ENCODE peak calls at places on chromosomes 4 and X, in nine cellular contexts. P is body of pancreas, R is upper lobe of left lung, D is suprapubic skin, S is A549, M is HCT116, K is heart left ventricle, L is sigmoid colon, B is tibial nerve. F is an unnamed sample.

GRCh38 chrX:39532761-39533160 is 565.0 kb downstream of the BCOR start:
- DNase-seq in S (no peak), P (no peak), M (no peak), L (no peak), B (no peak), R (no peak), K (no peak), D (no peak), F (no peak)

GRCh38 chrX:39725928-39726619 is 371.7 kb downstream of the BCOR start:
- DNase-seq in D (no peak), L (peak), M (no peak), P (no peak), K (no peak), B (no peak), S (no peak), R (no peak), F (no peak)

GRCh38 chr4:152575533-152575932 is 39.6 kb upstream of the FBXW7 start:
- DNase-seq in M (no peak), D (no peak), S (no peak), B (no peak), R (no peak), L (no peak), K (no peak), P (no peak), F (no peak)

GRCh38 chr4:161376275-161376674 is 787.5 kb downstream of the FSTL5 start:
- DNase-seq in M (no peak), L (no peak), D (no peak), R (no peak), S (no peak), B (no peak), P (no peak), K (no peak), F (no peak)

GRCh38 chr4:33369366-33369899 is 2649.3 kb downstream of the PCDH7 start:
- DNase-seq in B (no peak), D (no peak), R (no peak), K (no peak), M (peak), S (no peak), P (no peak), L (no peak), F (no peak)

GRCh38 chr4:83889802-83890201 is 353.9 kb downstream of the GPAT3 start:
- DNase-seq in S (peak), L (no peak), D (no peak), R (no peak), B (no peak), M (peak), K (no peak), P (no peak), F (no peak)

GRCh38 chrX:73964607-73965006 is 339.4 kb upstream of the ZCCHC13 start:
- DNase-seq in R (no peak), K (no peak), B (no peak), S (no peak), D (no peak), L (no peak), P (no peak), M (no peak), F (no peak)

GRCh38 chrX:131565909-131566308 is 22.0 kb downstream of the OR13H1 start:
- DNase-seq in K (no peak), M (no peak), R (no peak), D (no peak), S (peak), P (no peak), B (no peak), L (no peak), F (no peak)

GRCh38 chr4:121822047-121822446 is 1.6 kb downstream of the CCNA2 start:
- DNase-seq in M (no peak), K (no peak), B (no peak), D (no peak), S (no peak), L (no peak), P (no peak), R (no peak), F (no peak)

GRCh38 chr4:146522098-146522861 is 540 bp upstream of the SLC10A7 start:
- DNase-seq in K (peak), P (peak), B (peak), L (peak), M (peak), R (peak), D (peak), S (peak), F (peak)
- TF ChIP-seq POLR2A in K (no peak), P (peak), B (peak), L (peak), M (peak), R (peak), D (no peak), S (peak), F (no peak)

GRCh38 chr4:17580969-17581368 is 4.0 kb downstream of the LAP3 start:
- DNase-seq in R (no peak), M (no peak), D (no peak), S (no peak), K (no peak), P (no peak), B (no peak), L (no peak), F (no peak)

GRCh38 chr4:17578482-17578891 is 1.5 kb downstream of the LAP3 start:
- DNase-seq in R (no peak), B (no peak), K (no peak), D (no peak), L (no peak), P (no peak), M (no peak), S (no peak), F (peak)

GRCh38 chr4:17577660-17578481 is 873 bp downstream of the LAP3 start:
- DNase-seq in D (peak), L (peak), R (peak), B (no peak), S (peak), M (no peak), K (peak), P (peak), F (no peak)

GRCh38 chr4:17574206-17574605 is 2.8 kb upstream of the LAP3 start:
- DNase-seq in M (no peak), L (no peak), P (no peak), B (no peak), S (no peak), K (no peak), R (no peak), D (no peak), F (no peak)

GRCh38 chr4:17576932-17577659 is at the start of gene LAP3:
- DNase-seq in P (peak), R (peak), S (peak), D (peak), B (peak), M (peak), K (peak), L (peak), F (peak)
- TF ChIP-seq POLR2A in P (peak), R (peak), S (peak), D (peak), B (peak), M (peak), K (peak), L (peak), F (peak)

GRCh38 chr4:40190880-40191815 is 5.7 kb upstream of the RHOH start:
- DNase-seq in P (no peak), K (no peak), B (no peak), L (no peak), R (no peak), S (no peak), D (no peak), M (no peak), F (no peak)

GRCh38 chr4:40192286-40193017 is 4.4 kb upstream of the RHOH start:
- DNase-seq in S (no peak), K (no peak), R (no peak), D (no peak), P (no peak), M (no peak), L (no peak), B (no peak), F (no peak)

GRCh38 chr4:40193578-40193977 is 3.3 kb upstream of the RHOH start:
- DNase-seq in L (no peak), P (no peak), K (no peak), S (no peak), D (no peak), B (no peak), M (no peak), R (no peak), F (no peak)

GRCh38 chr4:40194602-40195161 is 2.1 kb upstream of the RHOH start:
- DNase-seq in K (no peak), D (no peak), M (no peak), R (no peak), L (no peak), P (no peak), S (no peak), B (no peak), F (no peak)

DNA sequence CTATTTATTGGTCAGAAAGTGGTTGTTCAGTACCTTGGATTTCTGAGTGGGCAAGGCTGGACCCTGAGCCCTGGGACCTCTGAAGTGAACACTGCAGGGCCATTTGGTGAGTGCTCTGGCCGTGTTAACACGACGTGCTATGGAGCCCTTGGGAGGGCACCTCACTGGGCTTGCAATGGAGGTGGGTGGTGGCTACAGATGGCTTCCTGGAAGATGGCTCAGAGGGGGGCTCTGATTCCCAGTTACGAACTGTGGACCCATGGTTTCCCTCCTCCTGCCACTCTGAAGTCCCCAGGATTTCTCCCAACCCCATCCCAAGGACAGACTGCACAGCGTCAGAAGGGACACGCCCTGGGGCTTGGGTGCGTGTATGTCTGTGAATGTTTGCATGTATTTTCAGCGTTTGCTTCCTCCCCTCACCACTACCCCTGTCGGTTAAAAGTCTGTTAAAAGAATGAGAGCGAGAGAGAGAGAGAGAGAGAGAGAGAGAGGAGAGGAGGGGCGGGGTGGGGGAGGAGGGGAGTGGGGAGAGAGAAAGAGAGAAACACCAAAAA is 3.7 kb upstream of the RHOH start:
- DNase-seq in P (no peak), B (no peak), M (no peak), S (no peak), L (no peak), D (no peak), R (no peak), K (no peak), F (no peak)
- TF ChIP-seq POLR2A in P (no peak), B (no peak), M (no peak), S (no peak), L (no peak), D (no peak), R (peak), K (no peak), F (peak)

GRCh38 chr4:87912164-87913004 is 63.1 kb upstream of the SPP1 start:
- DNase-seq in K (no peak), D (no peak), B (no peak), R (no peak), S (no peak), P (peak), L (no peak), M (no peak), F (no peak)
- TF ChIP-seq POLR2A in K (no peak), D (no peak), B (no peak), R (no peak), S (no peak), P (no peak), L (no peak), M (no peak), F (no peak)

F was measured in GM12891.